ENCODE peak calls at places on chromosomes 13 and 19, in eight cellular contexts. One of them, this sample, is unnamed.

GRCh38 chr13:30431269-30431950 is 9.1 kb downstream of the UBE2L5 start:
- DNase-seq in upper lobe of left lung: no peak
- DNase-seq in uterus: no peak
- DNase-seq in foreskin fibroblast: peak; percentile 9
- DNase-seq in thoracic aorta: no peak
- DNase-seq in BJ: no peak
- DNase-seq in left ventricle myocardium inferior: no peak
- DNase-seq in ovary: no peak
- DNase-seq in this sample: peak; percentile 57

GRCh38 chr19:53158119-53158656 is 665 bp downstream of the ZNF347 start:
- DNase-seq in upper lobe of left lung: peak; percentile 28
- DNase-seq in uterus: peak; percentile 29
- DNase-seq in foreskin fibroblast: peak; percentile 67
- DNase-seq in thoracic aorta: no peak
- DNase-seq in BJ: no peak
- DNase-seq in left ventricle myocardium inferior: peak; percentile 32
- DNase-seq in ovary: peak; percentile 29
- DNase-seq in this sample: peak; percentile 15

GRCh38 chr13:49953560-49953959 is 17.4 kb upstream of the SPRYD7 start:
- DNase-seq in upper lobe of left lung: no peak
- DNase-seq in uterus: no peak
- DNase-seq in foreskin fibroblast: no peak
- DNase-seq in thoracic aorta: no peak
- DNase-seq in BJ: no peak
- DNase-seq in left ventricle myocardium inferior: no peak
- DNase-seq in ovary: no peak
- DNase-seq in this sample: no peak

GRCh38 chr19:54147676-54148075 is 10.1 kb downstream of the CNOT3 start:
- DNase-seq in upper lobe of left lung: no peak
- DNase-seq in uterus: no peak
- DNase-seq in foreskin fibroblast: no peak
- DNase-seq in thoracic aorta: no peak
- DNase-seq in BJ: no peak
- DNase-seq in left ventricle myocardium inferior: peak; percentile 67
- DNase-seq in ovary: peak; percentile 73
- DNase-seq in this sample: peak; percentile 69

GRCh38 chr13:77898097-77898496 is 20.5 kb downstream of the EDNRB start:
- DNase-seq in upper lobe of left lung: no peak
- DNase-seq in uterus: no peak
- DNase-seq in foreskin fibroblast: peak; percentile 12
- DNase-seq in thoracic aorta: no peak
- DNase-seq in BJ: no peak
- DNase-seq in left ventricle myocardium inferior: no peak
- DNase-seq in ovary: no peak
- DNase-seq in this sample: peak; percentile 90

GRCh38 chr13:66501187-66501586 is 728.9 kb downstream of the PCDH9 start:
- DNase-seq in upper lobe of left lung: no peak
- DNase-seq in uterus: no peak
- DNase-seq in foreskin fibroblast: peak; percentile 66
- DNase-seq in thoracic aorta: no peak
- DNase-seq in BJ: peak; percentile 19
- DNase-seq in left ventricle myocardium inferior: no peak
- DNase-seq in ovary: no peak
- DNase-seq in this sample: peak; percentile 63

GRCh38 chr19:39351537-39352037 is 9.4 kb downstream of the SAMD4B start:
- DNase-seq in upper lobe of left lung: no peak
- DNase-seq in uterus: no peak
- DNase-seq in foreskin fibroblast: peak; percentile 73
- DNase-seq in thoracic aorta: no peak
- DNase-seq in BJ: no peak
- DNase-seq in left ventricle myocardium inferior: no peak
- DNase-seq in ovary: no peak
- DNase-seq in this sample: peak; percentile 73

GRCh38 chr13:97116754-97117153 is 105.4 kb upstream of the MBNL2 start:
- DNase-seq in upper lobe of left lung: peak; percentile 66
- DNase-seq in uterus: peak; percentile 46
- DNase-seq in foreskin fibroblast: peak; percentile 66
- DNase-seq in thoracic aorta: no peak
- DNase-seq in BJ: no peak
- DNase-seq in left ventricle myocardium inferior: no peak
- DNase-seq in ovary: peak; percentile 37
- DNase-seq in this sample: peak; percentile 74

GRCh38 chr19:12996542-12997094 is 1.3 kb downstream of the NFIX start:
- DNase-seq in upper lobe of left lung: peak; percentile 48
- DNase-seq in uterus: no peak
- DNase-seq in foreskin fibroblast: peak; percentile 82
- DNase-seq in thoracic aorta: no peak
- DNase-seq in BJ: no peak
- DNase-seq in left ventricle myocardium inferior: no peak
- DNase-seq in ovary: peak; percentile 56
- DNase-seq in this sample: no peak

GRCh38 chr19:16118489-16119033 is 6.9 kb downstream of the RAB8A start:
- DNase-seq in upper lobe of left lung: peak; percentile 58
- DNase-seq in uterus: no peak
- DNase-seq in foreskin fibroblast: no peak
- DNase-seq in thoracic aorta: no peak
- DNase-seq in BJ: no peak
- DNase-seq in left ventricle myocardium inferior: no peak
- DNase-seq in ovary: no peak
- DNase-seq in this sample: no peak

GRCh38 chr19:11673608-11674041 is 65.1 kb downstream of the ZNF823 start:
- DNase-seq in upper lobe of left lung: peak; percentile 65
- DNase-seq in uterus: peak; percentile 39
- DNase-seq in foreskin fibroblast: peak; percentile 80
- DNase-seq in thoracic aorta: no peak
- DNase-seq in BJ: no peak
- DNase-seq in left ventricle myocardium inferior: peak; percentile 66
- DNase-seq in ovary: peak; percentile 76
- DNase-seq in this sample: peak; percentile 71

GRCh38 chr19:2540646-2541454 is 64.9 kb downstream of the GADD45B start:
- DNase-seq in upper lobe of left lung: peak; percentile 93
- DNase-seq in uterus: peak; percentile 87
- DNase-seq in foreskin fibroblast: peak; percentile 98
- DNase-seq in thoracic aorta: peak; percentile 75
- DNase-seq in BJ: peak; percentile 91
- DNase-seq in left ventricle myocardium inferior: peak; percentile 93
- DNase-seq in ovary: peak; percentile 87
- DNase-seq in this sample: peak; percentile 91

GRCh38 chr19:33296473-33297060 is 5.8 kb downstream of the CEBPA start:
- DNase-seq in upper lobe of left lung: peak; percentile 8
- DNase-seq in uterus: peak; percentile 17
- DNase-seq in foreskin fibroblast: peak; percentile 71
- DNase-seq in thoracic aorta: no peak
- DNase-seq in BJ: peak; percentile 64
- DNase-seq in left ventricle myocardium inferior: no peak
- DNase-seq in ovary: no peak
- DNase-seq in this sample: peak; percentile 28

GRCh38 chr19:45097450-45097775 is 4.4 kb downstream of the PPP1R37 start:
- DNase-seq in upper lobe of left lung: no peak
- DNase-seq in uterus: no peak
- DNase-seq in foreskin fibroblast: no peak
- DNase-seq in thoracic aorta: no peak
- DNase-seq in BJ: no peak
- DNase-seq in left ventricle myocardium inferior: no peak
- DNase-seq in ovary: no peak
- DNase-seq in this sample: no peak
- H3K4me3 ChIP-seq in upper lobe of left lung: no peak overlapping the region
- H3K4me3 ChIP-seq in uterus: no peak overlapping the region
- H3K4me3 ChIP-seq in foreskin fibroblast: no peak overlapping the region
- H3K4me3 ChIP-seq in thoracic aorta: no peak overlapping the region
- H3K4me3 ChIP-seq in BJ: no peak overlapping the region
- H3K4me3 ChIP-seq in left ventricle myocardium inferior: no peak overlapping the region
- H3K4me3 ChIP-seq in ovary: no peak overlapping the region
- H3K4me3 ChIP-seq in this sample: no peak overlapping the region

DNA sequence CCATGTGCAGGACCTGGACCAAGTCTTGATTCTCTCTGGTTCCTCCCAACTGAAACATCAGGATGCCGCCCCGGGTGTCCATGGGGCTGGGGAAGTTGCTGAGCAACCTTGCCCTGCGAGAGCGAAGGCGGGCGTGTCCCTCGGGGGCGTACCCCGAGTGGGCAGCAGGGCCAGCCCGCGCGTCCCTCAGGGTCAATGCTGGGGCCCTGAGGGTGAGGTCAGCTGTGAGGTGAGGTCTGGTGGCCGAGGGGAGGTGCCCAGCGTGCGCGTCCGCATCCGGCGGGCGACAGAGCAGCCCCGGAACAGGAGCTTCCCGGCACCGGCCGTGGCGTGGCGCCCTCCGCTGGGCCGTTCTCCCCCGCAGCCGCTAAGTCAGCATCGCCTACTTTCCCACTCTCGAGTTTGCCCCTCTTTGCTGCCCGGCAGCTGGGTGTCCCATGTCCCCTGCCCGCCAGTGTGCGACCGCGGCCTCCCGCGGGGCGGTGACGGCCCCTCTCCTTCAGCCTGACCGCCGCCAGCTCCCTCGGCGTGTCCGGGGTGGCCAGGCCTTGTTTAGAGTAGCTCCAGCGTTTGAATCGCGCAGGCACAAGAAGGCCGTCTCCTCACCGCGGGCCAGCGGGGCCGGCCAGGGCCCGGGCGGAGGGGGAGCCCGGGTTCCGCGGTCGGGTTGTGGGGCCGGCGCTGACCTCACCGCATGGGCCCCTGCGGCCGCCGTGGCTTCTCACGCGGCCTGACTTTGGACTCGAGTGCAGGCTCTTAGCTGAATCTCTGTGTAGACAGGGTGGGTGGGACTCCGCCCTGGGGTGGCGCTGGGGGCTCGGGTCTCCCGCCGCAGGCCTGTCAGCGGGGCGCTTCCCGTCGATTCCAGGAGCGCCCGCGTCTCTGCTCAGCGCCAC is 33.0 kb downstream of the GJA3 start:
- DNase-seq in upper lobe of left lung: peak; percentile 80
- DNase-seq in uterus: peak; percentile 32
- DNase-seq in foreskin fibroblast: peak; percentile 77
- DNase-seq in thoracic aorta: no peak
- DNase-seq in BJ: no peak
- DNase-seq in left ventricle myocardium inferior: peak; percentile 77
- DNase-seq in ovary: peak; percentile 61
- DNase-seq in this sample: peak; percentile 40
- TF ChIP-seq CTCF in upper lobe of left lung: peak; percentile 31
- TF ChIP-seq CTCF in uterus: peak; percentile 35
- TF ChIP-seq CTCF in foreskin fibroblast: peak; percentile 48
- TF ChIP-seq CTCF in thoracic aorta: peak; percentile 44
- TF ChIP-seq CTCF in BJ: peak; percentile 49
- TF ChIP-seq CTCF in left ventricle myocardium inferior: peak; percentile 60
- TF ChIP-seq CTCF in ovary: no peak
- TF ChIP-seq CTCF in this sample: peak; percentile 26

GRCh38 chr13:114229486-114229885 is 5.2 kb upstream of the CDC16 start:
- DNase-seq in upper lobe of left lung: no peak
- DNase-seq in uterus: no peak
- DNase-seq in foreskin fibroblast: no peak
- DNase-seq in thoracic aorta: no peak
- DNase-seq in BJ: no peak
- DNase-seq in left ventricle myocardium inferior: no peak
- DNase-seq in ovary: no peak
- DNase-seq in this sample: no peak
- H3K4me3 ChIP-seq in upper lobe of left lung: no peak overlapping the region
- H3K4me3 ChIP-seq in uterus: no peak overlapping the region
- H3K4me3 ChIP-seq in foreskin fibroblast: no peak overlapping the region
- H3K4me3 ChIP-seq in thoracic aorta: no peak overlapping the region
- H3K4me3 ChIP-seq in BJ: no peak overlapping the region
- H3K4me3 ChIP-seq in left ventricle myocardium inferior: no peak overlapping the region
- H3K4me3 ChIP-seq in ovary: no peak overlapping the region
- H3K4me3 ChIP-seq in this sample: no peak overlapping the region

GRCh38 chr19:46979103-46979769 is 40.4 kb upstream of the NPAS1 start:
- DNase-seq in upper lobe of left lung: no peak
- DNase-seq in uterus: no peak
- DNase-seq in foreskin fibroblast: no peak
- DNase-seq in thoracic aorta: no peak
- DNase-seq in BJ: no peak
- DNase-seq in left ventricle myocardium inferior: no peak
- DNase-seq in ovary: no peak
- DNase-seq in this sample: no peak
- TF ChIP-seq CTCF in upper lobe of left lung: no peak
- TF ChIP-seq CTCF in uterus: no peak
- TF ChIP-seq CTCF in foreskin fibroblast: no peak
- TF ChIP-seq CTCF in thoracic aorta: no peak
- TF ChIP-seq CTCF in BJ: no peak
- TF ChIP-seq CTCF in left ventricle myocardium inferior: no peak
- TF ChIP-seq CTCF in ovary: no peak
- TF ChIP-seq CTCF in this sample: no peak

GRCh38 chr19:27909185-27909840 is 1303.6 kb downstream of the UQCRFS1 start:
- DNase-seq in upper lobe of left lung: no peak
- DNase-seq in uterus: no peak
- DNase-seq in foreskin fibroblast: no peak
- DNase-seq in thoracic aorta: no peak
- DNase-seq in BJ: no peak
- DNase-seq in left ventricle myocardium inferior: no peak
- DNase-seq in ovary: no peak
- DNase-seq in this sample: no peak

GRCh38 chr19:27906081-27906480 is 1306.9 kb downstream of the UQCRFS1 start:
- DNase-seq in upper lobe of left lung: no peak
- DNase-seq in uterus: no peak
- DNase-seq in foreskin fibroblast: no peak
- DNase-seq in thoracic aorta: no peak
- DNase-seq in BJ: no peak
- DNase-seq in left ventricle myocardium inferior: no peak
- DNase-seq in ovary: no peak
- DNase-seq in this sample: no peak

GRCh38 chr19:27911122-27911898 is 1301.6 kb downstream of the UQCRFS1 start:
- DNase-seq in upper lobe of left lung: no peak
- DNase-seq in uterus: no peak
- DNase-seq in foreskin fibroblast: no peak
- DNase-seq in thoracic aorta: no peak
- DNase-seq in BJ: no peak
- DNase-seq in left ventricle myocardium inferior: no peak
- DNase-seq in ovary: no peak
- DNase-seq in this sample: no peak

GRCh38 chr19:27905074-27905473 is 1307.9 kb downstream of the UQCRFS1 start:
- DNase-seq in upper lobe of left lung: no peak
- DNase-seq in uterus: no peak
- DNase-seq in foreskin fibroblast: no peak
- DNase-seq in thoracic aorta: no peak
- DNase-seq in BJ: no peak
- DNase-seq in left ventricle myocardium inferior: no peak
- DNase-seq in ovary: no peak
- DNase-seq in this sample: no peak

GRCh38 chr19:27909861-27910260 is 1303.1 kb downstream of the UQCRFS1 start:
- DNase-seq in upper lobe of left lung: no peak
- DNase-seq in uterus: no peak
- DNase-seq in foreskin fibroblast: no peak
- DNase-seq in thoracic aorta: no peak
- DNase-seq in BJ: no peak
- DNase-seq in left ventricle myocardium inferior: no peak
- DNase-seq in ovary: no peak
- DNase-seq in this sample: no peak
- H3K4me3 ChIP-seq in upper lobe of left lung: no peak overlapping the region
- H3K4me3 ChIP-seq in uterus: no peak overlapping the region
- H3K4me3 ChIP-seq in foreskin fibroblast: no peak overlapping the region
- H3K4me3 ChIP-seq in thoracic aorta: no peak overlapping the region
- H3K4me3 ChIP-seq in BJ: no peak overlapping the region
- H3K4me3 ChIP-seq in left ventricle myocardium inferior: no peak overlapping the region
- H3K4me3 ChIP-seq in ovary: no peak overlapping the region
- H3K4me3 ChIP-seq in this sample: no peak overlapping the region

GRCh38 chr19:50167314-50167721 is 4.2 kb upstream of the IZUMO2 start:
- DNase-seq in upper lobe of left lung: no peak
- DNase-seq in uterus: no peak
- DNase-seq in foreskin fibroblast: no peak
- DNase-seq in thoracic aorta: no peak
- DNase-seq in BJ: no peak
- DNase-seq in left ventricle myocardium inferior: no peak
- DNase-seq in ovary: no peak
- DNase-seq in this sample: no peak
- TF ChIP-seq CTCF in upper lobe of left lung: no peak
- TF ChIP-seq CTCF in uterus: no peak
- TF ChIP-seq CTCF in foreskin fibroblast: no peak
- TF ChIP-seq CTCF in thoracic aorta: no peak
- TF ChIP-seq CTCF in BJ: no peak
- TF ChIP-seq CTCF in left ventricle myocardium inferior: no peak
- TF ChIP-seq CTCF in ovary: no peak
- TF ChIP-seq CTCF in this sample: no peak

GRCh38 chr19:37243206-37243632 is 25.2 kb downstream of the ZNF383 start:
- DNase-seq in upper lobe of left lung: no peak
- DNase-seq in uterus: no peak
- DNase-seq in foreskin fibroblast: no peak
- DNase-seq in thoracic aorta: no peak
- DNase-seq in BJ: no peak
- DNase-seq in left ventricle myocardium inferior: no peak
- DNase-seq in ovary: no peak
- DNase-seq in this sample: no peak
- H3K4me3 ChIP-seq in upper lobe of left lung: no peak overlapping the region
- H3K4me3 ChIP-seq in uterus: no peak overlapping the region
- H3K4me3 ChIP-seq in foreskin fibroblast: no peak overlapping the region
- H3K4me3 ChIP-seq in thoracic aorta: peak overlapping the region; percentile 0
- H3K4me3 ChIP-seq in BJ: no peak overlapping the region
- H3K4me3 ChIP-seq in left ventricle myocardium inferior: no peak overlapping the region
- H3K4me3 ChIP-seq in ovary: no peak overlapping the region
- H3K4me3 ChIP-seq in this sample: no peak overlapping the region